ENCODE peak calls at places on chromosomes 3 and 15, in seven cellular contexts. X, S, R, Q, P, T and I are unnamed samples.

GRCh38 chr15:33152502-33153109 is 41.9 kb downstream of the FMN1 start:
- DNase-seq in X (no peak), R (no peak), T (no peak), S (peak; percentile 78), P (no peak), Q (no peak), I (peak; percentile 25)

GRCh38 chr3:46701211-46701939 is at the start of gene TMIE:
- DNase-seq in Q (no peak), T (no peak), P (no peak), X (no peak), R (no peak), S (no peak), I (peak; percentile 27)

GRCh38 chr3:124363451-124363850 is 366.8 kb upstream of the UMPS start:
- DNase-seq in T (peak; percentile 60), S (peak; percentile 90), R (peak; percentile 53), P (no peak), X (no peak), Q (no peak), I (no peak)

GRCh38 chr15:90929709-90930019 is 2.7 kb downstream of the HDDC3 start:
- DNase-seq in R (no peak), Q (no peak), X (no peak), P (no peak), S (peak; percentile 53), T (no peak), I (no peak)

GRCh38 chr15:62932436-62932835 is 110.1 kb upstream of the TPM1 start:
- DNase-seq in Q (no peak), X (no peak), S (peak; percentile 94), P (no peak), R (peak; percentile 63), T (no peak), I (no peak)

GRCh38 chr15:31483053-31483923 is 156.7 kb downstream of the KLF13 start:
- DNase-seq in R (no peak), Q (no peak), S (no peak), T (no peak), P (no peak), X (no peak), I (no peak)

GRCh38 chr15:40229316-40229715 is 9.5 kb upstream of the PAK6 start:
- DNase-seq in S (no peak), P (no peak), R (no peak), X (no peak), Q (no peak), T (no peak), I (no peak)

GRCh38 chr3:33947272-33948195 is 149.1 kb downstream of the PDCD6IP start:
- DNase-seq in Q (no peak), R (no peak), P (no peak), S (no peak), X (no peak), T (no peak), I (no peak)

GRCh38 chr3:14524311-14524711 is 15.8 kb downstream of the GRIP2 start:
- DNase-seq in T (no peak), X (no peak), S (peak; percentile 22), P (no peak), Q (no peak), R (no peak), I (no peak)

GRCh38 chr15:39124155-39124924 is 456.5 kb upstream of the THBS1 start:
- DNase-seq in S (peak; percentile 75), P (no peak), T (no peak), X (no peak), Q (no peak), R (no peak), I (peak; percentile 44)

GRCh38 chr15:76982756-76983155 is 12.2 kb upstream of the PSTPIP1 start:
- DNase-seq in X (no peak), T (no peak), P (no peak), R (no peak), S (no peak), Q (no peak), I (no peak)

GRCh38 chr3:147002721-147003120 is 397.6 kb upstream of the PLSCR5 start:
- DNase-seq in X (no peak), T (no peak), Q (no peak), S (no peak), R (no peak), P (no peak), I (no peak)

GRCh38 chr15:57134877-57135276 is 216.4 kb downstream of the TCF12 start:
- DNase-seq in T (no peak), P (no peak), S (no peak), Q (no peak), X (no peak), R (no peak), I (no peak)

GRCh38 chr3:110318108-110318507 is 753.5 kb upstream of the NECTIN3 start:
- DNase-seq in Q (no peak), T (no peak), R (no peak), P (no peak), X (no peak), S (peak; percentile 61), I (peak; percentile 72)

GRCh38 chr3:172138792-172139507 is 99.6 kb downstream of the FNDC3B start:
- DNase-seq in Q (no peak), X (peak; percentile 70), P (no peak), R (peak; percentile 65), S (peak; percentile 61), T (peak; percentile 49), I (peak; percentile 69)

GRCh38 chr3:31536417-31536991 is 3.8 kb downstream of the STT3B start:
- DNase-seq in R (no peak), Q (no peak), X (no peak), T (no peak), P (no peak), S (no peak), I (no peak)

GRCh38 chr3:55488398-55489055 is 1.4 kb upstream of the WNT5A start:
- DNase-seq in X (peak; percentile 67), T (peak; percentile 91), Q (no peak), S (peak; percentile 78), R (peak; percentile 49), P (no peak), I (peak; percentile 11)

GRCh38 chr3:139213936-139214335 is 129.9 kb upstream of the MRPS22 start:
- DNase-seq in X (no peak), Q (no peak), S (no peak), R (no peak), T (no peak), P (no peak), I (no peak)

GRCh38 chr3:56758539-56758981 is 43.2 kb downstream of the ARHGEF3 start:
- DNase-seq in R (peak; percentile 83), Q (no peak), X (no peak), P (peak; percentile 17), S (peak; percentile 93), T (peak; percentile 61), I (peak; percentile 14)

GRCh38 chr15:74389115-74390048 is 21.9 kb upstream of the CYP11A1 start:
- DNase-seq in X (no peak), Q (no peak), S (no peak), P (no peak), R (no peak), T (peak; percentile 67), I (no peak)

GRCh38 chr15:27681038-27681437 is 418.1 kb downstream of the OCA2 start:
- DNase-seq in R (no peak), P (no peak), X (no peak), T (no peak), S (no peak), Q (no peak), I (no peak)

GRCh38 chr3:180306691-180307090 is 270.0 kb upstream of the PEX5L start:
- DNase-seq in T (no peak), R (no peak), S (peak; percentile 35), X (no peak), P (no peak), Q (no peak), I (peak; percentile 83)